ENCODE peak calls at places on chromosomes 7 and 10, in nine cellular contexts. One of them, this sample, is unnamed.

GRCh38 chr7:20112646-20113045 is 104.5 kb downstream of the MACC1 start:
- DNase-seq in AG09319: no peak
- DNase-seq in suprapubic skin: no peak
- DNase-seq in left ventricle myocardium inferior: no peak
- DNase-seq in GM12865: no peak
- DNase-seq in NCI-H460: no peak
- DNase-seq in MV-4-11: no peak
- DNase-seq in fibroblast of lung: no peak
- DNase-seq in heart left ventricle: no peak
- DNase-seq in this sample: no peak

GRCh38 chr10:71525721-71526120 is 129.0 kb downstream of the CDH23 start:
- DNase-seq in left ventricle myocardium inferior: no peak
- DNase-seq in fibroblast of lung: no peak
- DNase-seq in MV-4-11: no peak
- DNase-seq in AG09319: no peak
- DNase-seq in GM12865: no peak
- DNase-seq in suprapubic skin: no peak
- DNase-seq in NCI-H460: no peak
- DNase-seq in heart left ventricle: no peak
- DNase-seq in this sample: no peak

GRCh38 chr10:60739581-60739980 is 38.7 kb upstream of the CDK1 start:
- DNase-seq in GM12865: no peak
- DNase-seq in left ventricle myocardium inferior: no peak
- DNase-seq in AG09319: no peak
- DNase-seq in suprapubic skin: no peak
- DNase-seq in heart left ventricle: no peak
- DNase-seq in NCI-H460: no peak
- DNase-seq in fibroblast of lung: peak
- DNase-seq in MV-4-11: no peak
- DNase-seq in this sample: peak

GRCh38 chr10:52757777-52758176 is 14.8 kb downstream of the MBL2 start:
- DNase-seq in left ventricle myocardium inferior: no peak
- DNase-seq in fibroblast of lung: peak
- DNase-seq in suprapubic skin: no peak
- DNase-seq in NCI-H460: no peak
- DNase-seq in AG09319: no peak
- DNase-seq in MV-4-11: no peak
- DNase-seq in GM12865: no peak
- DNase-seq in heart left ventricle: no peak
- DNase-seq in this sample: peak

GRCh38 chr7:137935849-137936508 is 65.9 kb downstream of the CREB3L2 start:
- DNase-seq in heart left ventricle: peak
- DNase-seq in fibroblast of lung: no peak
- DNase-seq in GM12865: peak
- DNase-seq in AG09319: no peak
- DNase-seq in left ventricle myocardium inferior: no peak
- DNase-seq in suprapubic skin: no peak
- DNase-seq in MV-4-11: peak
- DNase-seq in NCI-H460: no peak
- DNase-seq in this sample: no peak

GRCh38 chr10:132186488-132187413 is at the start of gene DPYSL4:
- DNase-seq in fibroblast of lung: peak
- DNase-seq in suprapubic skin: no peak
- DNase-seq in heart left ventricle: no peak
- DNase-seq in MV-4-11: no peak
- DNase-seq in NCI-H460: no peak
- DNase-seq in GM12865: no peak
- DNase-seq in AG09319: no peak
- DNase-seq in left ventricle myocardium inferior: no peak
- DNase-seq in this sample: no peak

GRCh38 chr10:88076027-88076880 is 212.8 kb downstream of the PTEN start:
- DNase-seq in NCI-H460: no peak
- DNase-seq in heart left ventricle: no peak
- DNase-seq in suprapubic skin: no peak
- DNase-seq in GM12865: peak
- DNase-seq in MV-4-11: peak
- DNase-seq in left ventricle myocardium inferior: no peak
- DNase-seq in AG09319: no peak
- DNase-seq in fibroblast of lung: no peak
- DNase-seq in this sample: no peak

GRCh38 chr10:36367362-36367761 is 725.3 kb upstream of the FZD8 start:
- DNase-seq in MV-4-11: no peak
- DNase-seq in GM12865: no peak
- DNase-seq in NCI-H460: no peak
- DNase-seq in heart left ventricle: no peak
- DNase-seq in left ventricle myocardium inferior: no peak
- DNase-seq in suprapubic skin: no peak
- DNase-seq in AG09319: no peak
- DNase-seq in fibroblast of lung: no peak
- DNase-seq in this sample: no peak

GRCh38 chr10:79430506-79430905 is 14.9 kb downstream of the ZCCHC24 start:
- DNase-seq in left ventricle myocardium inferior: no peak
- DNase-seq in fibroblast of lung: no peak
- DNase-seq in suprapubic skin: no peak
- DNase-seq in AG09319: no peak
- DNase-seq in NCI-H460: no peak
- DNase-seq in GM12865: no peak
- DNase-seq in MV-4-11: no peak
- DNase-seq in heart left ventricle: no peak
- DNase-seq in this sample: no peak

GRCh38 chr10:79067241-79068202 is 1.2 kb upstream of the ZMIZ1 start:
- DNase-seq in AG09319: peak
- DNase-seq in fibroblast of lung: peak
- DNase-seq in suprapubic skin: peak
- DNase-seq in heart left ventricle: peak
- DNase-seq in MV-4-11: peak
- DNase-seq in GM12865: peak
- DNase-seq in left ventricle myocardium inferior: peak
- DNase-seq in NCI-H460: peak
- DNase-seq in this sample: peak

GRCh38 chr10:61804414-61804813 is 97.1 kb upstream of the ARID5B start:
- DNase-seq in NCI-H460: no peak
- DNase-seq in heart left ventricle: no peak
- DNase-seq in MV-4-11: no peak
- DNase-seq in GM12865: no peak
- DNase-seq in suprapubic skin: no peak
- DNase-seq in left ventricle myocardium inferior: no peak
- DNase-seq in AG09319: no peak
- DNase-seq in fibroblast of lung: peak
- DNase-seq in this sample: peak

GRCh38 chr10:48634198-48634983 is 29.5 kb upstream of the ARHGAP22 start:
- DNase-seq in left ventricle myocardium inferior: peak
- DNase-seq in suprapubic skin: no peak
- DNase-seq in GM12865: peak
- DNase-seq in NCI-H460: no peak
- DNase-seq in fibroblast of lung: peak
- DNase-seq in heart left ventricle: peak
- DNase-seq in AG09319: peak
- DNase-seq in MV-4-11: peak
- DNase-seq in this sample: peak

GRCh38 chr10:124020871-124021823 is 72.3 kb downstream of the CHST15 start:
- DNase-seq in GM12865: no peak
- DNase-seq in NCI-H460: no peak
- DNase-seq in AG09319: no peak
- DNase-seq in fibroblast of lung: no peak
- DNase-seq in left ventricle myocardium inferior: no peak
- DNase-seq in MV-4-11: no peak
- DNase-seq in suprapubic skin: no peak
- DNase-seq in heart left ventricle: no peak
- DNase-seq in this sample: no peak

GRCh38 chr7:26451997-26452396 is 160.3 kb downstream of the SNX10 start:
- DNase-seq in MV-4-11: no peak
- DNase-seq in heart left ventricle: no peak
- DNase-seq in GM12865: no peak
- DNase-seq in left ventricle myocardium inferior: no peak
- DNase-seq in AG09319: no peak
- DNase-seq in NCI-H460: no peak
- DNase-seq in suprapubic skin: no peak
- DNase-seq in fibroblast of lung: no peak
- DNase-seq in this sample: no peak

GRCh38 chr10:35564276-35564982 is 40.7 kb upstream of the GJD4 start:
- DNase-seq in left ventricle myocardium inferior: peak
- DNase-seq in MV-4-11: peak
- DNase-seq in AG09319: no peak
- DNase-seq in fibroblast of lung: peak
- DNase-seq in GM12865: peak
- DNase-seq in heart left ventricle: peak
- DNase-seq in suprapubic skin: no peak
- DNase-seq in NCI-H460: no peak
- DNase-seq in this sample: peak

GRCh38 chr7:103075337-103075918 is 488 bp downstream of the ARMC10 start:
- DNase-seq in suprapubic skin: peak
- DNase-seq in NCI-H460: no peak
- DNase-seq in fibroblast of lung: peak
- DNase-seq in left ventricle myocardium inferior: peak
- DNase-seq in heart left ventricle: peak
- DNase-seq in GM12865: peak
- DNase-seq in AG09319: peak
- DNase-seq in MV-4-11: no peak
- DNase-seq in this sample: peak

GRCh38 chr10:93028881-93029280 is 31.7 kb upstream of the CYP26C1 start:
- DNase-seq in GM12865: no peak
- DNase-seq in heart left ventricle: no peak
- DNase-seq in NCI-H460: no peak
- DNase-seq in MV-4-11: no peak
- DNase-seq in left ventricle myocardium inferior: no peak
- DNase-seq in suprapubic skin: no peak
- DNase-seq in AG09319: peak
- DNase-seq in fibroblast of lung: peak
- DNase-seq in this sample: peak

GRCh38 chr7:128176696-128177095 is 64.4 kb upstream of the LEP start:
- DNase-seq in suprapubic skin: no peak
- DNase-seq in fibroblast of lung: no peak
- DNase-seq in NCI-H460: no peak
- DNase-seq in AG09319: no peak
- DNase-seq in heart left ventricle: no peak
- DNase-seq in MV-4-11: peak
- DNase-seq in GM12865: no peak
- DNase-seq in left ventricle myocardium inferior: no peak
- DNase-seq in this sample: no peak

GRCh38 chr10:55400075-55400474 is 599.0 kb upstream of the PCDH15 start:
- DNase-seq in suprapubic skin: no peak
- DNase-seq in NCI-H460: no peak
- DNase-seq in MV-4-11: no peak
- DNase-seq in heart left ventricle: no peak
- DNase-seq in AG09319: no peak
- DNase-seq in left ventricle myocardium inferior: no peak
- DNase-seq in GM12865: no peak
- DNase-seq in fibroblast of lung: peak
- DNase-seq in this sample: peak

GRCh38 chr10:129459762-129460539 is 7.1 kb upstream of the MGMT start:
- DNase-seq in fibroblast of lung: no peak
- DNase-seq in GM12865: no peak
- DNase-seq in AG09319: no peak
- DNase-seq in MV-4-11: peak
- DNase-seq in NCI-H460: no peak
- DNase-seq in suprapubic skin: no peak
- DNase-seq in left ventricle myocardium inferior: no peak
- DNase-seq in heart left ventricle: no peak
- DNase-seq in this sample: no peak

GRCh38 chr10:15802375-15802949 is 57.8 kb downstream of the MINDY3 start:
- DNase-seq in NCI-H460: no peak
- DNase-seq in suprapubic skin: no peak
- DNase-seq in heart left ventricle: no peak
- DNase-seq in AG09319: peak
- DNase-seq in left ventricle myocardium inferior: no peak
- DNase-seq in GM12865: no peak
- DNase-seq in MV-4-11: no peak
- DNase-seq in fibroblast of lung: no peak
- DNase-seq in this sample: no peak

GRCh38 chr10:132066812-132067211 is 1.1 kb downstream of the JAKMIP3 start:
- DNase-seq in heart left ventricle: no peak
- DNase-seq in GM12865: no peak
- DNase-seq in left ventricle myocardium inferior: no peak
- DNase-seq in NCI-H460: no peak
- DNase-seq in MV-4-11: no peak
- DNase-seq in fibroblast of lung: no peak
- DNase-seq in suprapubic skin: peak
- DNase-seq in AG09319: no peak
- DNase-seq in this sample: no peak

GRCh38 chr10:77357611-77358010 is 280.0 kb downstream of the KCNMA1 start:
- DNase-seq in AG09319: peak
- DNase-seq in MV-4-11: no peak
- DNase-seq in heart left ventricle: no peak
- DNase-seq in suprapubic skin: no peak
- DNase-seq in left ventricle myocardium inferior: no peak
- DNase-seq in fibroblast of lung: peak
- DNase-seq in GM12865: no peak
- DNase-seq in NCI-H460: no peak
- DNase-seq in this sample: peak

GRCh38 chr10:70742537-70743429 is 42.4 kb downstream of the TBATA start:
- DNase-seq in left ventricle myocardium inferior: peak
- DNase-seq in NCI-H460: no peak
- DNase-seq in AG09319: peak
- DNase-seq in MV-4-11: peak
- DNase-seq in heart left ventricle: peak
- DNase-seq in GM12865: no peak
- DNase-seq in fibroblast of lung: peak
- DNase-seq in suprapubic skin: no peak
- DNase-seq in this sample: peak

GRCh38 chr7:158431941-158432347 is 155.7 kb downstream of the PTPRN2 start:
- DNase-seq in fibroblast of lung: peak
- DNase-seq in left ventricle myocardium inferior: peak
- DNase-seq in GM12865: no peak
- DNase-seq in NCI-H460: peak
- DNase-seq in AG09319: no peak
- DNase-seq in heart left ventricle: no peak
- DNase-seq in suprapubic skin: no peak
- DNase-seq in MV-4-11: no peak
- DNase-seq in this sample: peak

GRCh38 chr10:4077804-4078203 is 292.8 kb upstream of the KLF6 start:
- DNase-seq in AG09319: no peak
- DNase-seq in MV-4-11: no peak
- DNase-seq in suprapubic skin: no peak
- DNase-seq in left ventricle myocardium inferior: no peak
- DNase-seq in GM12865: no peak
- DNase-seq in NCI-H460: no peak
- DNase-seq in heart left ventricle: no peak
- DNase-seq in fibroblast of lung: no peak
- DNase-seq in this sample: no peak

GRCh38 chr7:132750056-132750455 is 173.8 kb upstream of the PLXNA4 start:
- DNase-seq in AG09319: no peak
- DNase-seq in fibroblast of lung: no peak
- DNase-seq in GM12865: no peak
- DNase-seq in suprapubic skin: no peak
- DNase-seq in left ventricle myocardium inferior: no peak
- DNase-seq in heart left ventricle: no peak
- DNase-seq in MV-4-11: no peak
- DNase-seq in NCI-H460: no peak
- DNase-seq in this sample: no peak